ENCODE peak calls at places on chromosome 16, in four cellular contexts. P is endothelial cell of umbilical vein, S is GM12878, J is K562. Q is an unnamed sample.

GRCh38 chr16:87636050-87636684 is 33.9 kb downstream of the JPH3 start:
- DNase-seq in J (peak), P (peak), S (no peak), Q (peak)

GRCh38 chr16:24541534-24541933 is 2.2 kb downstream of the RBBP6 start:
- DNase-seq in P (peak), S (no peak), J (no peak), Q (no peak)

GRCh38 chr16:22077700-22078313 is 14.5 kb upstream of the VWA3A start:
- DNase-seq in J (peak), S (no peak), P (peak), Q (peak)

GRCh38 chr16:88502371-88502770 is 49.3 kb downstream of the ZFPM1 start:
- DNase-seq in J (no peak), P (no peak), S (no peak), Q (no peak)

GRCh38 chr16:69131167-69131748 is 1.1 kb downstream of the CHTF8 start:
- DNase-seq in J (peak), P (peak), S (no peak), Q (peak)

GRCh38 chr16:22684282-22685161 is 129.4 kb upstream of the HS3ST2 start:
- DNase-seq in S (no peak), P (no peak), J (no peak), Q (peak)

GRCh38 chr16:50719401-50720337 is 22.2 kb upstream of the CYLD start:
- DNase-seq in S (no peak), J (no peak), P (no peak), Q (no peak)

GRCh38 chr16:31333686-31334649 is 21.0 kb upstream of the ITGAX start:
- DNase-seq in P (no peak), S (no peak), J (peak), Q (peak)

GRCh38 chr16:84138824-84139627 is 6.0 kb downstream of the HSDL1 start:
- DNase-seq in S (peak), P (no peak), J (peak), Q (peak)

GRCh38 chr16:637081-638018 is 1.2 kb upstream of the METTL26 start:
- DNase-seq in S (no peak), J (peak), P (no peak), Q (peak)

GRCh38 chr16:27911486-27911885 is 152.0 kb downstream of the GSG1L start:
- DNase-seq in P (no peak), J (no peak), S (no peak), Q (no peak)

GRCh38 chr16:3444032-3444388 is 530 bp downstream of the NAA60 start:
- DNase-seq in S (no peak), P (peak), J (no peak), Q (peak)

GRCh38 chr16:78058165-78058564 is 35.8 kb downstream of the CLEC3A start:
- DNase-seq in P (no peak), S (no peak), J (no peak), Q (no peak)

GRCh38 chr16:29030086-29030840 is 45.4 kb downstream of the LAT start:
- DNase-seq in P (no peak), S (no peak), J (no peak), Q (no peak)

GRCh38 chr16:24906199-24906808 is 60.5 kb downstream of the SLC5A11 start:
- DNase-seq in S (no peak), J (peak), P (peak), Q (peak)

GRCh38 chr16:69328854-69329316 is 1.5 kb downstream of the PDF start:
- DNase-seq in S (no peak), J (no peak), P (peak), Q (peak)

GRCh38 chr16:19524356-19524865 is 669 bp downstream of the CCP110 start:
- DNase-seq in J (peak), P (no peak), S (no peak), Q (no peak)

GRCh38 chr16:4692460-4693295 is 684 bp upstream of the NUDT16L1 start:
- DNase-seq in J (no peak), P (peak), S (no peak), Q (no peak)

GRCh38 chr16:30077656-30078055 is 1.9 kb downstream of the PPP4C start:
- DNase-seq in S (no peak), P (no peak), J (no peak), Q (peak)

GRCh38 chr16:66619534-66620418 is 15.3 kb downstream of the CMTM3 start:
- DNase-seq in S (no peak), P (no peak), J (peak), Q (peak)

GRCh38 chr16:1614226-1615102 is 2.3 kb downstream of the CRAMP1 start:
- DNase-seq in J (peak), S (no peak), P (peak), Q (peak)

GRCh38 chr16:1771864-1772361 is 570 bp upstream of the NME3 start:
- DNase-seq in P (peak), J (no peak), S (no peak), Q (no peak)

GRCh38 chr16:81548901-81549546 is 104.4 kb downstream of the CMIP start:
- DNase-seq in J (no peak), P (no peak), S (peak), Q (no peak)

GRCh38 chr16:64453643-64454042 is 668.2 kb downstream of the CDH11 start:
- DNase-seq in J (no peak), P (no peak), S (no peak), Q (no peak)

GRCh38 chr16:19929062-19929511 is 44.4 kb upstream of the GPRC5B start:
- DNase-seq in P (no peak), J (no peak), S (no peak), Q (no peak)

GRCh38 chr16:27759947-27760844 is 210.3 kb downstream of the KATNIP start:
- DNase-seq in J (peak), P (no peak), S (no peak), Q (no peak)

GRCh38 chr16:28873543-28874201 is 4.6 kb upstream of the ATP2A1 start:
- DNase-seq in P (no peak), S (no peak), J (peak), Q (no peak)

GRCh38 chr16:75928295-75928694 is 202.0 kb upstream of the CPHXL start:
- DNase-seq in J (no peak), S (no peak), P (no peak), Q (peak)

GRCh38 chr16:25092489-25092888 is 19.1 kb upstream of the LCMT1 start:
- DNase-seq in S (no peak), P (no peak), J (no peak), Q (no peak)

GRCh38 chr16:55138298-55138697 is 185.7 kb upstream of the IRX6 start:
- DNase-seq in J (no peak), S (no peak), P (no peak), Q (no peak)

GRCh38 chr16:65548470-65548869 is 426.6 kb upstream of the CDH11 start:
- DNase-seq in J (no peak), S (no peak), P (no peak), Q (peak)

GRCh38 chr16:23071202-23072083 is 77.8 kb downstream of the USP31 start:
- DNase-seq in P (peak), S (no peak), J (no peak), Q (peak)

GRCh38 chr16:88536971-88537751 is 33.0 kb upstream of the ZC3H18 start:
- DNase-seq in P (no peak), J (no peak), S (no peak), Q (no peak)

GRCh38 chr16:61150351-61150750 is 885.9 kb downstream of the CDH8 start:
- DNase-seq in P (no peak), J (no peak), S (no peak), Q (no peak)

GRCh38 chr16:2828521-2828840 is 1.6 kb upstream of the ZG16B start:
- DNase-seq in P (no peak), S (no peak), J (no peak), Q (no peak)

GRCh38 chr16:65667013-65667578 is 545.2 kb upstream of the CDH11 start:
- DNase-seq in S (no peak), P (no peak), J (peak), Q (peak)

GRCh38 chr16:66444049-66444481 is 17.0 kb downstream of the BEAN1 start:
- DNase-seq in P (no peak), S (no peak), J (no peak), Q (no peak)

GRCh38 chr16:31268891-31269290 is 9.1 kb downstream of the ITGAM start:
- DNase-seq in P (no peak), J (no peak), S (no peak), Q (no peak)

GRCh38 chr16:30377050-30377811 is 2.6 kb downstream of the MYL11 start:
- DNase-seq in J (no peak), P (no peak), S (no peak), Q (no peak)

GRCh38 chr16:75340715-75341500 is 89.5 kb upstream of the BCAR1 start:
- DNase-seq in J (no peak), S (no peak), P (peak), Q (peak)

DNA sequence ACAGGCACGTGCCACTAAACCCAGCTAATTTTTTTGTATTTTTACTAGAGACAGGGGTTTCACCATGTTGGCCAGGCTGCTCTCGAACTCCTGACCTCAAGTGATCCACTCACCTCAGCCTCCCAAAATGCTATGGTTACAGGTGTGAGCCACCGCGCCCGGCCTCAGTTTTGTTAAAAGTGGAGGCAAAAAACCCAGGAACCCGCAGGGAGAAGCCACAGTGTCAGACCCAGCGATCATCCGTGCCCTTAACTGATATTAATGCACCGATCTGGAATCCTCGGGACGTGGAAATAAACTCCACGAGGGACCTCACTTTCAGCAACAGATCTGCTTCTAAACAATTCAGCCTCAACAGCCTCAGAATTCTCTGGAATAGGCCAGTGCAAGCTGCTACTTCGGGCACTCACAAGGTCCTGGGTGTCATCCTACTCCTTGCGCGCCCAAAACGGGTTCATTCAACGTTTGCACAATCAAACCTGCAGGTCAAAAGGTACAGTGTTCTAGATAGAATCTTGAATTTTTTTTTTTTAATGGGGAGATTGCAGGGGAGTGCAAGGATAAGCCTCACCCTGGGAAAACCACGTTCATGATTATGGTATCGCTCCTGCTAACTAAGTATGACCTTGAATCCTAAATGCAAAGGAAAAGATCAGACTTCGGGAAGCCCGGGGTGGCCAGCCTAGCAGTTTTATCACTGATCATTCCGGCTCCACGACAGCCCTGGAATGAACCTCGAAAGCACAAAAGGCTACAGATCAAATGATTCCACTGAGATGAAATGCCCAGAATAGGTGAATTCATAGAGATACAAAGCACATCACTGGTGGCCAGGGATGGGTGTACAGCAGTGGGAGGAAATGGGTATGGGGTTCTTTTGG is 22.4 kb downstream of the LITAF start:
- DNase-seq in J (no peak), S (no peak), P (no peak), Q (no peak)
- TF ChIP-seq FOS in J (no peak), S (no peak), P (no peak), Q (no peak)

GRCh38 chr16:49650603-49651002 is 205.3 kb downstream of the ZNF423 start:
- DNase-seq in S (no peak), J (no peak), P (no peak), Q (no peak)

GRCh38 chr16:49647673-49648072 is 208.2 kb downstream of the ZNF423 start:
- DNase-seq in S (no peak), P (no peak), J (no peak), Q (no peak)

GRCh38 chr16:49651226-49651625 is 204.7 kb downstream of the ZNF423 start:
- DNase-seq in P (no peak), J (no peak), S (no peak), Q (no peak)

GRCh38 chr16:49651980-49652379 is 203.9 kb downstream of the ZNF423 start:
- DNase-seq in P (no peak), J (no peak), S (no peak), Q (no peak)

GRCh38 chr16:49649013-49649785 is 206.7 kb downstream of the ZNF423 start:
- DNase-seq in J (no peak), P (no peak), S (no peak), Q (no peak)
- TF ChIP-seq FOS in J (no peak), P (no peak), S (no peak), Q (no peak)

GRCh38 chr16:89722392-89723278 is 1.3 kb downstream of the ZNF276 start:
- DNase-seq in J (peak), P (peak), S (no peak), Q (peak)
- TF ChIP-seq FOS in J (no peak), P (no peak), S (no peak), Q (no peak)

GRCh38 chr16:85151603-85152413 is 39.5 kb upstream of the CIBAR2 start:
- DNase-seq in J (peak), P (peak), S (no peak), Q (peak)
- TF ChIP-seq FOS in J (no peak), P (no peak), S (no peak), Q (peak)

GRCh38 chr16:85983064-85983463 is 84.1 kb downstream of the IRF8 start:
- DNase-seq in S (no peak), J (no peak), P (no peak), Q (no peak)

GRCh38 chr16:85984211-85984880 is 85.4 kb downstream of the IRF8 start:
- DNase-seq in P (no peak), S (no peak), J (no peak), Q (no peak)

GRCh38 chr16:85983606-85984005 is 84.6 kb downstream of the IRF8 start:
- DNase-seq in S (no peak), P (no peak), J (no peak), Q (no peak)

GRCh38 chr16:85981826-85982562 is 83.0 kb downstream of the IRF8 start:
- DNase-seq in J (no peak), S (no peak), P (no peak), Q (no peak)

DNA sequence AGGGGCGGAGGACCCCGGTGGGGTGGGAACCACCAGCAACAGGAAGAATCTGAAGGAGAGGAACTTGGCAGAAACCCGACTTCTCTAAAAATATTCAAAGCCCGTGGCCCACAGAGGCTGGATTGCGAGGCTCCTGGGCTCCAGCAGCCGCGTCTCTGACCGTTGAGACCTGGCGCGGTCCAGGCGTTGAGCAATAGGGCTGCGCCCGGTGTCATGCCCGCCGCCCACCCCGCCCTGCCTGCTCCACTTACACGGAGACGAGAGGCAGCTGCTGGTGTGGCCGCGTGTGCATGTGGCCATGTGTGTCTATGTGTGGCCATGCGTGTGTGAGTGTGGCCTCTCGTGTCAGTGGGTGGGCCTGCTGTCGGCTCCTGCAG is 83.6 kb downstream of the IRF8 start:
- DNase-seq in J (no peak), S (no peak), P (no peak), Q (no peak)
- TF ChIP-seq FOS in J (no peak), S (no peak), P (no peak), Q (no peak)

GRCh38 chr16:71216714-71217113 is 13.8 kb downstream of the HYDIN start:
- DNase-seq in J (no peak), P (no peak), S (no peak), Q (no peak)

GRCh38 chr16:71214771-71215381 is 15.6 kb downstream of the HYDIN start:
- DNase-seq in J (peak), P (peak), S (no peak), Q (no peak)
- TF ChIP-seq FOS in J (no peak), P (no peak), S (no peak), Q (no peak)

GRCh38 chr16:57533618-57534336 is 2.6 kb downstream of the CCDC102A start:
- DNase-seq in P (peak), S (no peak), J (no peak), Q (no peak)
- TF ChIP-seq FOS in P (no peak), S (no peak), J (no peak), Q (no peak)

GRCh38 chr16:86528061-86528929 is 18.0 kb downstream of the FOXF1 start:
- DNase-seq in S (no peak), J (no peak), P (no peak), Q (no peak)

GRCh38 chr16:86529160-86529559 is 18.8 kb downstream of the FOXF1 start:
- DNase-seq in P (no peak), J (no peak), S (no peak), Q (peak)

GRCh38 chr16:86525696-86526095 is 15.4 kb downstream of the FOXF1 start:
- DNase-seq in P (no peak), J (no peak), S (no peak), Q (no peak)

GRCh38 chr16:86530251-86531192 is 20.2 kb downstream of the FOXF1 start:
- DNase-seq in P (no peak), S (no peak), J (no peak), Q (no peak)

DNA sequence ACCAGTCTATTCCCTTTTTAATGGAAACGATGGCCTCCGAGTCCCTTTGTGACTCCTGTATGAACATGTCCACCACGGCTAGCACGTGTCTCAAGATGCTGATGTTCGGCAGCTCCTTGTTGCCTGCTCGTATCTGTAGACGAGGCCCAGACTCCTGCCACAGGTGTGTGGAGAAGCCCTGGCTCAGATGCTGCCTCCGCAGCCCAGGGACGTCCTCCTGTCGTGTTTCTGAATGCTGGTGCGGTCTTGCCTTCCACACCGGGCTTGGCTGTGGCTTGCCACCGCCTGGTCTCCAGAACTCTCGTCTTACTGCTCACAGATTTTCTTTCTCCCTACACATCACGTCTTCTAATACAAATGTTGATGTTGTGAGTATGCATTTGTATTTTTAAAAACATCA is 17.0 kb downstream of the FOXF1 start:
- DNase-seq in S (no peak), P (no peak), J (no peak), Q (no peak)
- TF ChIP-seq FOS in S (no peak), P (no peak), J (no peak), Q (no peak)

Q was measured in IMR-90.